ENCODE peak calls at places on chromosomes 16 and 17, in seven cellular contexts. B is hepatocyte, G is GM23248, K is OCI-LY7, Y is GM23338, O is SK-N-SH, F is MM.1S. L is an unnamed sample.

GRCh38 chr17:50532452-50533024 is at the start of gene EPN3:
- DNase-seq in B (peak), G (peak), K (no peak), Y (peak), O (peak), F (no peak), L (peak)

GRCh38 chr17:39219647-39220154 is 6.0 kb downstream of the STAC2 start:
- DNase-seq in B (no peak), G (no peak), K (no peak), Y (no peak), O (no peak), F (no peak), L (no peak)

GRCh38 chr16:64957246-64957645 is 164.6 kb downstream of the CDH11 start:
- DNase-seq in B (no peak), G (no peak), K (no peak), Y (no peak), O (no peak), F (no peak), L (no peak)

GRCh38 chr17:1229891-1230571 is 40.2 kb upstream of the BHLHA9 start:
- DNase-seq in B (no peak), G (peak), K (peak), Y (no peak), O (no peak), F (no peak), L (no peak)

GRCh38 chr16:30491744-30492308 is 19.3 kb downstream of the ITGAL start:
- DNase-seq in B (peak), G (peak), K (no peak), Y (no peak), O (no peak), F (no peak), L (no peak)

GRCh38 chr17:7613769-7614421 is 802 bp downstream of the FXR2 start:
- DNase-seq in B (no peak), G (peak), K (peak), Y (peak), O (no peak), F (peak), L (no peak)

GRCh38 chr16:57255686-57256415 is 10.8 kb downstream of the ARL2BP start:
- DNase-seq in B (no peak), G (no peak), K (no peak), Y (no peak), O (no peak), F (no peak), L (no peak)

GRCh38 chr16:80816372-80816771 is 12.0 kb upstream of the CDYL2 start:
- DNase-seq in B (no peak), G (no peak), K (no peak), Y (peak), O (no peak), F (no peak), L (no peak)

GRCh38 chr17:64262422-64263260 is at the start of gene TEX2:
- DNase-seq in B (peak), G (peak), K (peak), Y (peak), O (peak), F (peak), L (peak)

GRCh38 chr17:66654341-66654740 is 180.6 kb upstream of the CACNG5 start:
- DNase-seq in B (no peak), G (peak), K (no peak), Y (no peak), O (no peak), F (no peak), L (no peak)

GRCh38 chr16:56673916-56674315 is 4.3 kb downstream of the MT1H start:
- DNase-seq in B (no peak), G (peak), K (peak), Y (peak), O (no peak), F (peak), L (peak)

GRCh38 chr16:87727346-87727745 is 38.4 kb downstream of the KLHDC4 start:
- DNase-seq in B (no peak), G (no peak), K (no peak), Y (no peak), O (no peak), F (no peak), L (no peak)

GRCh38 chr17:34499576-34499975 is 79.8 kb upstream of the TMEM132E start:
- DNase-seq in B (peak), G (peak), K (peak), Y (peak), O (no peak), F (peak), L (peak)

GRCh38 chr16:31130336-31130812 is 5.2 kb downstream of the PRSS8 start:
- DNase-seq in B (no peak), G (no peak), K (no peak), Y (no peak), O (no peak), F (no peak), L (no peak)

GRCh38 chr17:47213540-47213939 is 4.4 kb downstream of the MYL4 start:
- DNase-seq in B (no peak), G (no peak), K (no peak), Y (no peak), O (no peak), F (no peak), L (no peak)

GRCh38 chr16:86576591-86577313 is 1.6 kb upstream of the FOXL1 start:
- DNase-seq in B (no peak), G (peak), K (no peak), Y (peak), O (no peak), F (no peak), L (no peak)

GRCh38 chr17:49694847-49695697 is 12.7 kb downstream of the SLC35B1 start:
- DNase-seq in B (peak), G (peak), K (peak), Y (peak), O (peak), F (peak), L (peak)

GRCh38 chr17:6639651-6640535 is 618 bp downstream of the KIAA0753 start:
- DNase-seq in B (peak), G (peak), K (peak), Y (peak), O (no peak), F (peak), L (peak)

GRCh38 chr17:37825851-37826250 is 81.0 kb upstream of the HNF1B start:
- DNase-seq in B (no peak), G (no peak), K (no peak), Y (no peak), O (no peak), F (no peak), L (no peak)

GRCh38 chr17:44587339-44587738 is 30.1 kb downstream of the FZD2 start:
- DNase-seq in B (peak), G (peak), K (no peak), Y (no peak), O (peak), F (no peak), L (no peak)

GRCh38 chr17:78400581-78401240 is 22.3 kb downstream of the PGS1 start:
- DNase-seq in B (no peak), G (no peak), K (no peak), Y (no peak), O (no peak), F (no peak), L (no peak)

GRCh38 chr17:60524463-60525346 is 1.3 kb downstream of the APPBP2 start:
- DNase-seq in B (peak), G (peak), K (peak), Y (no peak), O (peak), F (no peak), L (no peak)

GRCh38 chr17:83180264-83180995 is 101.0 kb downstream of the METRNL start:
- DNase-seq in B (peak), G (no peak), K (no peak), Y (no peak), O (no peak), F (no peak), L (no peak)

GRCh38 chr17:57762375-57762916 is 17.3 kb upstream of the CCDC182 start:
- DNase-seq in B (no peak), G (no peak), K (no peak), Y (peak), O (peak), F (no peak), L (peak)
- H3K27ac ChIP-seq in B (no peak), G (no peak), K (no peak), Y (no peak), O (peak), F (no peak), L (peak)

GRCh38 chr17:35846055-35846809 is 22.5 kb downstream of the HEATR9 start:
- DNase-seq in B (no peak), G (peak), K (no peak), Y (no peak), O (no peak), F (no peak), L (no peak)

GRCh38 chr17:35844547-35844946 is 24.1 kb downstream of the HEATR9 start:
- DNase-seq in B (no peak), G (no peak), K (no peak), Y (no peak), O (no peak), F (no peak), L (no peak)

GRCh38 chr17:35847006-35847405 is 21.7 kb downstream of the HEATR9 start:
- DNase-seq in B (no peak), G (no peak), K (no peak), Y (no peak), O (no peak), F (no peak), L (no peak)

GRCh38 chr17:35847633-35848373 is 20.9 kb downstream of the HEATR9 start:
- DNase-seq in B (no peak), G (no peak), K (no peak), Y (no peak), O (no peak), F (no peak), L (no peak)

GRCh38 chr17:35849469-35850348 is 19.0 kb downstream of the HEATR9 start:
- DNase-seq in B (peak), G (peak), K (peak), Y (peak), O (peak), F (peak), L (peak)
- TF ChIP-seq EZH2phosphoT487 in B (no peak), G (no peak), K (no peak), Y (no peak), O (no peak), F (no peak), L (no peak)

DNA sequence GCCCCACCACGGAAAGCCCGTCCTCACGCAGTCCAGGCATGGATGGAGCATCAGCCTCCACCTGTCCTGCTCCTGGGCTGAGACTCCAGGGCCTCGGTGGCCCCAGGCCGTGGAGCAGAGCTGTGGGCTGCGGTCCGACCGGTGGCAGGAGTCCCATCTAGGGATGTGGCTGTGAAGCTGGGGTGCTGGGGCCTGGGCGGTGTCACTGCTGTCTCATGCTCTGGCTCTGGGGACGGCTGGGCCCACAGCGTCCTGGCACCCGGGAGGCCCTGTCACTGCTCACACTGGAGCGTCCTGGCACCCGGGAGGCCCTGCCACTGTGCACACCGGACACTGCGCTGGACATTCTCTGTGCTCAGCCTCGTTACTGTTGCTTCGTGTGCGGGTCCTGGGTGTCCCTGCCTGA is 8.4 kb downstream of the BAIAP2 start:
- DNase-seq in B (no peak), G (no peak), K (no peak), Y (no peak), O (no peak), F (no peak), L (no peak)
- H3K27ac ChIP-seq in B (peak), G (no peak), K (no peak), Y (no peak), O (no peak), F (no peak), L (peak)

GRCh38 chr16:49461517-49461951 is 87.9 kb downstream of the C16orf78 start:
- DNase-seq in B (no peak), G (no peak), K (no peak), Y (no peak), O (no peak), F (no peak), L (no peak)
- TF ChIP-seq EZH2phosphoT487 in B (no peak), G (no peak), K (no peak), Y (no peak), O (no peak), F (no peak), L (no peak)

GRCh38 chr16:29254676-29255495 is 151.6 kb downstream of the NPIPB11 start:
- DNase-seq in B (no peak), G (no peak), K (no peak), Y (no peak), O (no peak), F (no peak), L (no peak)
- H3K27ac ChIP-seq in B (no peak), G (no peak), K (no peak), Y (no peak), O (no peak), F (no peak), L (no peak)

DNA sequence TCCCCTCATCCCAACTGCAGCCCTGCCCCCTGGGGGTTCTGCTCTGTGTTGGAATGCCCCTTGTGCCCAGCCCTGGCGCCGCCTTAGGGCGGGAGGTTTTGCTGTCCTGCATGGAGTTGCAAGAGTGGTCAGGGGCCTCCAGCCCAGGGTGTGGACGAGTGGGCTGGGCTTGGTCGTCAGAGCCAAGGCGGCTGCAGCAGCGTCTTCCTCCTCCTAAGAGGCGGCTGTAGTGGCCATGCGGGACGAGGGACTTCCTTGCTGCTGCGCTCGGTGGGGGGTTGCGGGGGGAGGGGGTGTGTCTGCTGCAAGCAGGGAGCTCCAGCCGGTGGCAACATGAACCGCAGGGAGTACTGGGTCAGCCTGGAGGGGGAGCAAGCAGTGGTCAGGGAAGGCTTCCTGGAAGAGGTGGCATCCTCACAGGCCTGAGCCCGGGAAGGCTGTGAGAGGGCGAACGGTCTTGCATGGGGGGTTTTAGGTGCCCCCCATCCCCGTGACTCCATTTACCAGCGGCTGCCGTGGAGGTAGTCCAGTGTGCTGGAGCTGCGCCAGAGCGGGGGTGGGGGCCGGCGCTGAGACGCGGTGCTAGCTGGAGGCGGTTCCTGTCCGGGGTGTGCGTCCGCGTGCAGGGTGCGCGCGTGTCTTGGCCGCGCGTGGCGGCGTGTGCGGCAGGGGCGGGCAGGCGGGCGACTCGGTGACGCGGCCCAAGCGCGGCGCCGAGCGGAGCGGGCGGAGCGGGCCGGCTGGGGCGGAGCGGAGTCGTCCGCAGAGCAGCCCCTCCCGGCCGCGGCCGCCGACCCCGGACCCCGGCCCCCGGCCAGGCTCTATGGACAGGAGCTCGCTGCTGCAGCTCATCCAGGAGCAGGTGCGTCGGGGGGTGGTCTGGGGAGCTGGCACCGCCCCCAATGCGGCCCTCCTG is at the start of gene RHBDL1:
- DNase-seq in B (peak), G (peak), K (no peak), Y (peak), O (peak), F (no peak), L (peak)
- TF ChIP-seq EZH2phosphoT487 in B (no peak), G (no peak), K (no peak), Y (no peak), O (no peak), F (no peak), L (no peak)

DNA sequence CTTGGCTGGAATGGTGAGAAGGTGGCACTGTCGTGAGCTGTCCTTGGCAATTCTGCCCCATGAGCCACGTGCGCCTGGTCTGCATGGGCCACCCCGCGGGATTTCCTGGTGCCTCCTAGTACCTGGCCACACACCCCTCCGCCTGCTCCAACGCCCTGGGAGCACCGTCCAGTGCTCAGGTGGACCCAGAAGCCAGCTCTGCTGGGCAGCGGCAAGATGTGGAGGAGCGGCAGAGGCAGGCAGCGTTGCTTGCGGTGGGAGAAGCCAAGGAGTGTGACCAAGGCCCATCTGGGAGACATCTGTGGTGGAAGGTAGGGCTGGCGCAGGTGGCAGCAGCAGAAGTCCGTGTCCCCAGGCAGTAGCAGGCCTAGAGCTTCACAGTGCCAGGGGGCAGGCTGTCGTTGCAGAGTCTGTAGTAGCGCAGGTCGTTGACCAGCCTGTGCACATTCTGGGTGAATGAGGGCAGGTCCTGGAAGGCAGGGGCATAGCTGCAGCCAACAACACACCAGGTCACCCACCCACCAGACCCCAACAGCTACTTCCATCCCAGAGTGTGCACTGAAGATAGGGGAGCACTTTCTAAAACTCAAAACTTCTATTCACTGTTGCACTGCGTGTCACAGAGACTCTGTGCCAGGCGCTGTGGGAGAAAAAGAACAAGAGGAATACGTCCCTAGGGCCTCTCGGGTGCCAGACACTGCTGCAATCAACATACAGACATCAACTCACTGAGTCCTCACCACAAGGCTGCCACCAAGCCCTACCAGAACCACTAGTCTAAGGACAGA is 34.9 kb upstream of the GSG1L start:
- DNase-seq in B (no peak), G (no peak), K (no peak), Y (no peak), O (no peak), F (no peak), L (no peak)
- H3K27ac ChIP-seq in B (no peak), G (no peak), K (no peak), Y (no peak), O (no peak), F (no peak), L (no peak)

GRCh38 chr16:13307861-13308260 is 406.5 kb downstream of the SHISA9 start:
- DNase-seq in B (no peak), G (no peak), K (no peak), Y (no peak), O (no peak), F (no peak), L (no peak)
- TF ChIP-seq EZH2phosphoT487 in B (no peak), G (no peak), K (no peak), Y (no peak), O (no peak), F (no peak), L (no peak)

GRCh38 chr16:3819175-3819527 is 61.4 kb downstream of the CREBBP start:
- DNase-seq in B (no peak), G (no peak), K (no peak), Y (no peak), O (no peak), F (no peak), L (no peak)
- H3K27ac ChIP-seq in B (peak), G (peak), K (no peak), Y (no peak), O (no peak), F (no peak), L (no peak)

L was measured in neural progenitor cell.